ENCODE peak calls at places on chromosomes 1 and 21, in ten cellular contexts. F is ovary; P is stimulated activated CD4-positive, alpha-beta T cell treated with anti-CD3 and anti-CD28 coated beads, Interleukin-4, amount 100 ng/mL, for 48 hours; B is germinal center; K is stimulated activated CD8-positive, alpha-beta memory T cell treated with anti-CD3 and anti-CD28 coated beads, Interleukin-4, amount 100 ng/mL, for 24 hours; H is endothelial cell; Y is astrocyte of the hippocampus; A is foreskin melanocyte; G is lung microvascular endothelial cell; D is ACHN. C is an unnamed sample.

GRCh38 chr1:98672184-98672583 is 10.7 kb downstream of the SNX7 start:
- DNase-seq in Y (no peak), D (no peak), H (no peak), P (no peak), F (no peak), G (peak; percentile 46), K (no peak), B (no peak), A (no peak), C (no peak)

GRCh38 chr1:41093826-41094225 is 72.3 kb upstream of the SLFNL1 start:
- DNase-seq in D (no peak), G (no peak), K (no peak), F (no peak), H (no peak), Y (peak; percentile 42), A (no peak), P (no peak), B (no peak), C (no peak)

GRCh38 chr1:39841429-39841828 is 41.9 kb downstream of the TRIT1 start:
- DNase-seq in F (no peak), H (no peak), G (no peak), A (no peak), D (no peak), Y (peak; percentile 16), K (no peak), P (no peak), B (no peak), C (no peak)

GRCh38 chr1:17610713-17611112 is 71.2 kb downstream of the ARHGEF10L start:
- DNase-seq in G (no peak), P (no peak), Y (no peak), K (no peak), D (no peak), B (no peak), A (no peak), H (no peak), F (no peak), C (no peak)

GRCh38 chr1:47684518-47684917 is 246.7 kb downstream of the FOXD2 start:
- DNase-seq in D (no peak), P (no peak), B (no peak), G (no peak), A (no peak), K (no peak), Y (no peak), H (no peak), F (no peak), C (no peak)

GRCh38 chr1:10513199-10513598 is 38.4 kb downstream of the PEX14 start:
- DNase-seq in G (no peak), F (no peak), H (no peak), B (no peak), K (no peak), A (no peak), Y (no peak), P (no peak), D (no peak), C (no peak)

GRCh38 chr1:2240251-2241156 is 12.4 kb downstream of the SKI start:
- DNase-seq in G (peak; percentile 46), H (no peak), A (no peak), D (no peak), K (no peak), B (no peak), Y (peak; percentile 83), F (peak; percentile 59), P (no peak), C (peak; percentile 99)

GRCh38 chr21:35475006-35475405 is 425.9 kb upstream of the RUNX1 start:
- DNase-seq in A (peak; percentile 97), H (no peak), P (no peak), D (no peak), Y (no peak), B (no peak), K (no peak), G (no peak), F (no peak), C (no peak)

GRCh38 chr1:226562989-226563388 is 14.4 kb downstream of the STUM start:
- DNase-seq in F (no peak), D (no peak), H (no peak), B (no peak), Y (no peak), G (no peak), P (no peak), A (no peak), K (no peak), C (no peak)

GRCh38 chr1:56139786-56140185 is 439.6 kb downstream of the PLPP3 start:
- DNase-seq in H (no peak), P (no peak), D (no peak), A (no peak), K (no peak), Y (peak; percentile 68), B (no peak), F (no peak), G (no peak), C (no peak)

GRCh38 chr1:43368646-43369020 is 822 bp upstream of the ELOVL1 start:
- DNase-seq in Y (no peak), P (no peak), H (no peak), F (no peak), G (no peak), K (no peak), D (no peak), B (no peak), A (no peak), C (peak; percentile 24)

GRCh38 chr1:15296602-15297321 is 49.7 kb downstream of the FHAD1 start:
- DNase-seq in F (no peak), H (no peak), A (no peak), Y (no peak), G (no peak), B (no peak), K (no peak), P (no peak), D (no peak), C (no peak)

GRCh38 chr1:30450148-30450817 is 273.1 kb downstream of the MATN1 start:
- DNase-seq in F (no peak), K (no peak), D (no peak), Y (no peak), B (no peak), H (no peak), A (no peak), G (no peak), P (no peak), C (no peak)

GRCh38 chr1:229141701-229142377 is 129.1 kb upstream of the RAB4A start:
- DNase-seq in H (no peak), G (no peak), K (no peak), Y (no peak), B (no peak), F (no peak), A (no peak), D (no peak), P (no peak), C (no peak)